ENCODE peak calls at places on chromosomes 7 and 10, in eight cellular contexts. Z is mesenchymal stem cell, U is HCT116, X is hepatocyte, I is pancreas, M is lung, S is IMR-90, K is NT2/D1. D is an unnamed sample.

GRCh38 chr10:119119400-119119799 is 15.5 kb downstream of the DENND10 start:
- DNase-seq in Z (no peak), U (no peak), X (no peak), I (no peak), M (no peak), S (no peak), K (no peak), D (no peak)

GRCh38 chr10:119724630-119725549 is 960 bp upstream of the INPP5F start:
- DNase-seq in Z (peak; percentile 35), U (no peak), X (no peak), I (no peak), M (no peak), S (peak; percentile 40), K (no peak), D (no peak)

GRCh38 chr10:114481055-114481454 is 76.8 kb upstream of the AFAP1L2 start:
- DNase-seq in Z (no peak), U (no peak), X (no peak), I (no peak), M (no peak), S (no peak), K (no peak), D (no peak)

GRCh38 chr10:63603709-63604445 is 82.7 kb downstream of the REEP3 start:
- DNase-seq in Z (peak; percentile 83), U (no peak), X (no peak), I (no peak), M (no peak), S (peak; percentile 94), K (no peak), D (no peak)

GRCh38 chr10:33675235-33675634 is 340.8 kb upstream of the NRP1 start:
- DNase-seq in Z (no peak), U (no peak), X (no peak), I (no peak), M (no peak), S (no peak), K (no peak), D (no peak)

GRCh38 chr10:110818311-110819257 is 53.1 kb upstream of the PDCD4 start:
- DNase-seq in Z (no peak), U (no peak), X (no peak), I (peak; percentile 76), M (peak; percentile 61), S (no peak), K (no peak), D (no peak)

GRCh38 chr7:149728491-149729375 is 44.7 kb downstream of the ZNF467 start:
- DNase-seq in Z (no peak), U (no peak), X (no peak), I (no peak), M (no peak), S (no peak), K (no peak), D (no peak)

GRCh38 chr10:122468923-122469781 is 7.8 kb downstream of the HTRA1 start:
- DNase-seq in Z (peak; percentile 99), U (peak; percentile 41), X (peak; percentile 58), I (no peak), M (no peak), S (peak; percentile 98), K (no peak), D (no peak)

GRCh38 chr10:115921795-115922194 is 351.2 kb downstream of the GFRA1 start:
- DNase-seq in Z (no peak), U (no peak), X (no peak), I (no peak), M (no peak), S (peak; percentile 19), K (no peak), D (no peak)

GRCh38 chr10:95434583-95434982 is 126.6 kb downstream of the SORBS1 start:
- DNase-seq in Z (no peak), U (no peak), X (no peak), I (no peak), M (no peak), S (no peak), K (no peak), D (no peak)

GRCh38 chr7:47461161-47461560 is 120.8 kb downstream of the TNS3 start:
- DNase-seq in Z (peak; percentile 54), U (no peak), X (no peak), I (peak; percentile 64), M (no peak), S (peak; percentile 80), K (no peak), D (no peak)

GRCh38 chr7:114925443-114925842 is 3.5 kb downstream of the MDFIC start:
- DNase-seq in Z (no peak), U (no peak), X (no peak), I (no peak), M (no peak), S (no peak), K (no peak), D (no peak)

GRCh38 chr7:114922151-114922651 is 307 bp downstream of the MDFIC start:
- DNase-seq in Z (peak; percentile 72), U (no peak), X (peak; percentile 75), I (peak; percentile 52), M (peak; percentile 42), S (peak; percentile 64), K (no peak), D (no peak)

GRCh38 chr7:114922652-114923402 is 933 bp downstream of the MDFIC start:
- DNase-seq in Z (peak; percentile 81), U (no peak), X (peak; percentile 58), I (peak; percentile 38), M (peak; percentile 59), S (peak; percentile 77), K (no peak), D (no peak)

GRCh38 chr7:114923403-114923713 is 1.5 kb downstream of the MDFIC start:
- DNase-seq in Z (no peak), U (no peak), X (no peak), I (no peak), M (no peak), S (no peak), K (no peak), D (no peak)

GRCh38 chr7:114924066-114924712 is 2.3 kb downstream of the MDFIC start:
- DNase-seq in Z (no peak), U (no peak), X (no peak), I (no peak), M (no peak), S (no peak), K (no peak), D (no peak)
- H3K4me3 ChIP-seq in Z (no peak overlapping the region), U (no peak overlapping the region), X (no peak overlapping the region), I (no peak overlapping the region), M (no peak overlapping the region), S (no peak overlapping the region), K (no peak overlapping the region), D (no peak overlapping the region)

DNA sequence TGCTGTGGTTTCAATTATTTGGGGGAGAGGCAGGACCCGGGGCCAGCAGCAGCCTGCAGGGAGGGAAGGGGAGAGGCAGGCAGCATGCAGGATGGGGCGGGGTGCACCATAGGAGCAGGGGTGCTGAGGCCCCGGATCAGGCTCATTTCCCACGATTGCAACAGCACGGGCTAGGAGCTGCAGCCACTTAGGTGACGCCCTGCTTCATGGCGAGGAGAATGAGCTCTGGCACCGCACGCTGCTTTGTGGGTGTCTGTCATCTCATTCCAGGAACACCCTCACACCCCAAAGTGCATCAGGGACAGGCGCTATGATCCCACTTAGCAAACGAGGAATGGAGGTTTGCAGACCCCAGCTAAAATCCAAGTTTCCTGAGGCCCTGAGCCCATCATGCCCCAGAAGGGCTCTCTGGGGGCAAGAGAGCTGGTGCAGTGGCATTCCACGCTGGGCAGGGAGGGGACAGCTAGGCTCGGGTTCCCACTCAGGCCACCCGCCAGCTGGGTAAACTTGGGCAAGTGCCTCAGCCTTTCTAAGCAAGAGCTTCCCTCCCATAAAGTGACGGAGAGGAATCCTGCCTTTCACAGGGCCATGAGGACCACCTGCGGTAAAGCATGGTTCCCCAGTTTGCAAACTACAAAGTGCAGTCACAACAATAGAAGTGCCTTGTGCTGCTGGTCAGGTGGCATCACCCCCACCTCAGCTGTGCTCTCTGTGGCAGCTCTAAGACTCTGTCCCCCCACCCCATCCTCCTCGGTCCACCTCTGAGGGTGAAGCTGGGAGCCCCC is 9.2 kb downstream of the KCNH2 start:
- DNase-seq in Z (no peak), U (no peak), X (no peak), I (no peak), M (no peak), S (no peak), K (no peak), D (no peak)
- H3K4me3 ChIP-seq in Z (no peak overlapping the region), U (no peak overlapping the region), X (no peak overlapping the region), I (no peak overlapping the region), M (no peak overlapping the region), S (no peak overlapping the region), K (no peak overlapping the region), D (no peak overlapping the region)

GRCh38 chr10:79982486-79982800 is 33.5 kb upstream of the SFTPD start:
- DNase-seq in Z (no peak), U (no peak), X (no peak), I (no peak), M (no peak), S (no peak), K (no peak), D (no peak)

GRCh38 chr10:79981356-79981672 is 32.4 kb upstream of the SFTPD start:
- DNase-seq in Z (no peak), U (no peak), X (no peak), I (no peak), M (no peak), S (no peak), K (no peak), D (no peak)

GRCh38 chr10:79981673-79982485 is 33.0 kb upstream of the SFTPD start:
- DNase-seq in Z (peak; percentile 43), U (peak; percentile 23), X (peak; percentile 80), I (peak; percentile 85), M (peak; percentile 66), S (peak; percentile 2), K (peak; percentile 32), D (no peak)

GRCh38 chr10:79983286-79983909 is 34.5 kb upstream of the SFTPD start:
- DNase-seq in Z (no peak), U (no peak), X (no peak), I (no peak), M (no peak), S (no peak), K (no peak), D (no peak)

GRCh38 chr10:79982861-79983260 is 34.0 kb upstream of the SFTPD start:
- DNase-seq in Z (no peak), U (no peak), X (no peak), I (peak; percentile 33), M (no peak), S (no peak), K (no peak), D (no peak)
- H3K4me3 ChIP-seq in Z (no peak overlapping the region), U (no peak overlapping the region), X (no peak overlapping the region), I (no peak overlapping the region), M (no peak overlapping the region), S (no peak overlapping the region), K (no peak overlapping the region), D (no peak overlapping the region)

GRCh38 chr7:124762611-124763143 is 2.9 kb downstream of the GPR37 start:
- DNase-seq in Z (peak; percentile 62), U (no peak), X (peak; percentile 20), I (peak; percentile 46), M (no peak), S (peak; percentile 16), K (no peak), D (no peak)

GRCh38 chr7:124761164-124761715 is 4.4 kb downstream of the GPR37 start:
- DNase-seq in Z (peak; percentile 17), U (no peak), X (no peak), I (no peak), M (no peak), S (no peak), K (no peak), D (no peak)

GRCh38 chr7:124765401-124766352 is at the start of gene GPR37:
- DNase-seq in Z (peak; percentile 95), U (peak; percentile 32), X (peak; percentile 84), I (peak; percentile 49), M (peak; percentile 58), S (peak; percentile 93), K (peak; percentile 55), D (no peak)

GRCh38 chr7:124764847-124765400 is 668 bp downstream of the GPR37 start:
- DNase-seq in Z (no peak), U (no peak), X (peak; percentile 26), I (peak; percentile 38), M (no peak), S (peak; percentile 5), K (no peak), D (no peak)

GRCh38 chr7:124764071-124764846 is 1.3 kb downstream of the GPR37 start:
- DNase-seq in Z (peak; percentile 54), U (no peak), X (peak; percentile 11), I (no peak), M (no peak), S (peak; percentile 6), K (no peak), D (no peak)
- H3K4me3 ChIP-seq in Z (peak overlapping the region; percentile 78), U (no peak overlapping the region), X (peak overlapping the region; percentile 57), I (peak overlapping the region; percentile 12), M (peak overlapping the region; percentile 36), S (peak overlapping the region; percentile 73), K (peak overlapping the region; percentile 48), D (peak overlapping the region; percentile 74)